ENCODE peak calls at places on chromosomes 12 and 14, in six cellular contexts. One of them, this sample, is unnamed.

GRCh38 chr12:10607885-10608458 is 5.4 kb downstream of the MAGOHB start:
- DNase-seq in fibroblast of the aortic adventitia: no peak
- DNase-seq in A549: peak
- DNase-seq in cardiac fibroblast: peak
- DNase-seq in hepatocyte: no peak
- DNase-seq in OCI-LY7: peak
- DNase-seq in this sample: peak

GRCh38 chr12:102964872-102965271 is 7.4 kb downstream of the ASCL1 start:
- DNase-seq in fibroblast of the aortic adventitia: no peak
- DNase-seq in A549: peak
- DNase-seq in cardiac fibroblast: no peak
- DNase-seq in hepatocyte: peak
- DNase-seq in OCI-LY7: no peak
- DNase-seq in this sample: no peak

GRCh38 chr14:90193925-90194324 is 62.4 kb upstream of the PSMC1 start:
- DNase-seq in fibroblast of the aortic adventitia: no peak
- DNase-seq in A549: peak
- DNase-seq in cardiac fibroblast: no peak
- DNase-seq in hepatocyte: no peak
- DNase-seq in OCI-LY7: peak
- DNase-seq in this sample: no peak

GRCh38 chr14:98069712-98070133 is 1202.3 kb downstream of the BCL11B start:
- DNase-seq in fibroblast of the aortic adventitia: no peak
- DNase-seq in A549: peak
- DNase-seq in cardiac fibroblast: no peak
- DNase-seq in hepatocyte: peak
- DNase-seq in OCI-LY7: no peak
- DNase-seq in this sample: peak

GRCh38 chr12:85951823-85952222 is 77.7 kb downstream of the NTS start:
- DNase-seq in fibroblast of the aortic adventitia: peak
- DNase-seq in A549: peak
- DNase-seq in cardiac fibroblast: peak
- DNase-seq in hepatocyte: peak
- DNase-seq in OCI-LY7: no peak
- DNase-seq in this sample: peak

GRCh38 chr14:77375973-77376372 is 921 bp downstream of the TMED8 start:
- DNase-seq in fibroblast of the aortic adventitia: peak
- DNase-seq in A549: no peak
- DNase-seq in cardiac fibroblast: no peak
- DNase-seq in hepatocyte: no peak
- DNase-seq in OCI-LY7: peak
- DNase-seq in this sample: no peak

GRCh38 chr12:24879644-24880043 is 69.3 kb downstream of the BCAT1 start:
- DNase-seq in fibroblast of the aortic adventitia: no peak
- DNase-seq in A549: no peak
- DNase-seq in cardiac fibroblast: no peak
- DNase-seq in hepatocyte: no peak
- DNase-seq in OCI-LY7: no peak
- DNase-seq in this sample: no peak

GRCh38 chr14:74524076-74524812 is 30.7 kb downstream of the ISCA2 start:
- DNase-seq in fibroblast of the aortic adventitia: peak
- DNase-seq in A549: no peak
- DNase-seq in cardiac fibroblast: peak
- DNase-seq in hepatocyte: no peak
- DNase-seq in OCI-LY7: no peak
- DNase-seq in this sample: peak

GRCh38 chr12:3718100-3718499 is 34.8 kb downstream of the CRACR2A start:
- DNase-seq in fibroblast of the aortic adventitia: no peak
- DNase-seq in A549: no peak
- DNase-seq in cardiac fibroblast: no peak
- DNase-seq in hepatocyte: no peak
- DNase-seq in OCI-LY7: no peak
- DNase-seq in this sample: no peak

GRCh38 chr14:54535126-54535525 is 25.4 kb downstream of the CGRRF1 start:
- DNase-seq in fibroblast of the aortic adventitia: peak
- DNase-seq in A549: no peak
- DNase-seq in cardiac fibroblast: peak
- DNase-seq in hepatocyte: no peak
- DNase-seq in OCI-LY7: no peak
- DNase-seq in this sample: peak

GRCh38 chr14:81980601-81981310 is 447.1 kb upstream of the SEL1L start:
- DNase-seq in fibroblast of the aortic adventitia: no peak
- DNase-seq in A549: no peak
- DNase-seq in cardiac fibroblast: no peak
- DNase-seq in hepatocyte: peak
- DNase-seq in OCI-LY7: no peak
- DNase-seq in this sample: no peak

GRCh38 chr12:109539508-109539907 is 33.8 kb downstream of the MMAB start:
- DNase-seq in fibroblast of the aortic adventitia: peak
- DNase-seq in A549: no peak
- DNase-seq in cardiac fibroblast: peak
- DNase-seq in hepatocyte: no peak
- DNase-seq in OCI-LY7: no peak
- DNase-seq in this sample: peak

GRCh38 chr14:104345316-104346111 is 207.1 kb downstream of the KIF26A start:
- DNase-seq in fibroblast of the aortic adventitia: no peak
- DNase-seq in A549: no peak
- DNase-seq in cardiac fibroblast: no peak
- DNase-seq in hepatocyte: no peak
- DNase-seq in OCI-LY7: no peak
- DNase-seq in this sample: no peak

GRCh38 chr12:32183646-32184045 is 77.0 kb downstream of the BICD1 start:
- DNase-seq in fibroblast of the aortic adventitia: no peak
- DNase-seq in A549: peak
- DNase-seq in cardiac fibroblast: no peak
- DNase-seq in hepatocyte: no peak
- DNase-seq in OCI-LY7: no peak
- DNase-seq in this sample: no peak

GRCh38 chr12:74892057-74892633 is 317.5 kb downstream of the KCNC2 start:
- DNase-seq in fibroblast of the aortic adventitia: no peak
- DNase-seq in A549: no peak
- DNase-seq in cardiac fibroblast: no peak
- DNase-seq in hepatocyte: no peak
- DNase-seq in OCI-LY7: no peak
- DNase-seq in this sample: no peak

GRCh38 chr12:74889563-74890236 is 319.9 kb downstream of the KCNC2 start:
- DNase-seq in fibroblast of the aortic adventitia: peak
- DNase-seq in A549: peak
- DNase-seq in cardiac fibroblast: peak
- DNase-seq in hepatocyte: peak
- DNase-seq in OCI-LY7: no peak
- DNase-seq in this sample: peak

GRCh38 chr12:74889073-74889472 is 320.6 kb downstream of the KCNC2 start:
- DNase-seq in fibroblast of the aortic adventitia: no peak
- DNase-seq in A549: no peak
- DNase-seq in cardiac fibroblast: no peak
- DNase-seq in hepatocyte: no peak
- DNase-seq in OCI-LY7: no peak
- DNase-seq in this sample: no peak

GRCh38 chr12:74891276-74891675 is 318.4 kb downstream of the KCNC2 start:
- DNase-seq in fibroblast of the aortic adventitia: no peak
- DNase-seq in A549: no peak
- DNase-seq in cardiac fibroblast: no peak
- DNase-seq in hepatocyte: no peak
- DNase-seq in OCI-LY7: no peak
- DNase-seq in this sample: no peak

DNA sequence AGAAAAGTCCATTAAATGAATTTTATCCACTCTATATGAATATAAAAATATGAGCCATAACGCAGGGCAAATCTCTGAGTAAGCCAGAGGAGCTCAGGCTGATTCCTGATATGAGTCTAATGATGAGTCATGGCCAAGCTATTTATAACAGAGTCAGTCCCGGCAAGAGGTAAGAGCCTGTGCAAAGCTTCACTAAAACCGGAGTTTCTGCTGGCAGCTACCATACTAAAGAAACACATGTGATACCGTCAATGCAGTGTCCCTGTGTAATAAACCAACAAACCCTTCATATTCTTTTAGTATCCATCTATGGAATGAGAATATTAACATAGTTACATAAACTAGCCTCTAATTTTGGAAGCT is 319.4 kb downstream of the KCNC2 start:
- DNase-seq in fibroblast of the aortic adventitia: peak
- DNase-seq in A549: peak
- DNase-seq in cardiac fibroblast: peak
- DNase-seq in hepatocyte: peak
- DNase-seq in OCI-LY7: no peak
- DNase-seq in this sample: peak
- TF ChIP-seq CTCF in fibroblast of the aortic adventitia: no peak
- TF ChIP-seq CTCF in A549: no peak
- TF ChIP-seq CTCF in cardiac fibroblast: no peak
- TF ChIP-seq CTCF in hepatocyte: no peak
- TF ChIP-seq CTCF in OCI-LY7: no peak
- TF ChIP-seq CTCF in this sample: no peak

DNA sequence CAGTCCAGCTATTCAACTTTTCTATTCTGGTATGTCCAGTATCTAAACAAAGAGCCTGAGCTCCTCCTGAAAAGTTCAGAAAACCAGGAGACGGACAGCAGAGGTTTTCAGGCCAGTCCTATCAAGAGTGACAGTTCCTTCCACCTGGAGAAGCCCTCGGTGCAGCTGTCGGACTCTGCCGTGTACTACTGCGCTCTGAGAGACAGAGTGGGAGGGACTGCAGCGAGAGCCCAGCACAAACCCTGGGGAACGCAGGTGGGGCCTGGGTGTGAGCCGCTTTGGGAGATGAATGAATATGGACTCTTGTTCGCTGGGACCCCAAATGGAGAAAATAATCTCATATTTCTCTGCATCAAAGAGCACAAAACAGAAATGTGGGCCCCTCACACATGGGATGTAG is 329.9 kb upstream of the OR4E1 start:
- DNase-seq in fibroblast of the aortic adventitia: no peak
- DNase-seq in A549: no peak
- DNase-seq in cardiac fibroblast: no peak
- DNase-seq in hepatocyte: no peak
- DNase-seq in OCI-LY7: no peak
- DNase-seq in this sample: no peak
- H3K4me3 ChIP-seq in fibroblast of the aortic adventitia: no peak
- H3K4me3 ChIP-seq in A549: no peak
- H3K4me3 ChIP-seq in cardiac fibroblast: no peak
- H3K4me3 ChIP-seq in hepatocyte: no peak
- H3K4me3 ChIP-seq in OCI-LY7: no peak
- H3K4me3 ChIP-seq in this sample: no peak

DNA sequence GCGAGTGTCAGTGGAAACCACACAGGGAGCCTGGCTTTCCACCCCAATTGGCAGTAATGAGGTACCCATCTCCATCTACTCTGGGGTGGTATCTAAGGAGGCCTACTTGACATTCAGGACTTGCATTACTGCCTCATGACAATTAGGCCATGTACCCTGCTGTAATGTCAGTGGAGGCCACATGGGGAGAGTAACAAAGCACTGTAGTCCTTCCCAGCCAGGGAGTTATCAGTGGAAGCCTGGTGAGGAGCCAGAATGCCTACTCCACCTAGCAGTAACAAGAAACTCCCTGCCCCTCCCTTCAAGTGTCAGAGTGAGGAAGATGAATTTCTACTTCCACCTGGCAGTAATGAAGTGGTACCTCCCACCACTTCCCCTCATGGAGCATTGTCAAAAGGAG is 12.5 kb downstream of the TIMM9 start:
- DNase-seq in fibroblast of the aortic adventitia: peak
- DNase-seq in A549: peak
- DNase-seq in cardiac fibroblast: peak
- DNase-seq in hepatocyte: no peak
- DNase-seq in OCI-LY7: no peak
- DNase-seq in this sample: no peak
- TF ChIP-seq CTCF in fibroblast of the aortic adventitia: peak
- TF ChIP-seq CTCF in A549: no peak
- TF ChIP-seq CTCF in cardiac fibroblast: no peak
- TF ChIP-seq CTCF in hepatocyte: no peak
- TF ChIP-seq CTCF in OCI-LY7: no peak
- TF ChIP-seq CTCF in this sample: no peak

DNA sequence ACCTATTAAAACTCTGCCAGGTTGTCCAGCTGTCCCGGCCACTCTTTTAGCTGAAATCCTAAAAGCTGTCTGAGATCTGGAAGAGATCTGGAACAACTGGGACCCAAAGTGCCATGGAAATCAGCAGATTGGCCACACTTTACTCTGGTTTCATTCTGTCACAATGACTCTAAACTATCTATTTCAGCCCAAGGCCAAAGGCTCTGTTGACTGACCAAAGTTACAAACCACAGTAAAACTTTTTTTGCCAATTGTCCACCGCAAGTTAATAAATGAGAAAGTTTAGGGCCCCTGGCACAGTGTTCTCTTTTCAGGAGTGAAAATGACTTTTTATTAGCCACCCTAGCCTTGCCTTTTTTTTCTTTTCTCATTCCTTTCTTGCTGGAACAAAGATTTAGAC is 113.4 kb upstream of the CPM start:
- DNase-seq in fibroblast of the aortic adventitia: no peak
- DNase-seq in A549: no peak
- DNase-seq in cardiac fibroblast: no peak
- DNase-seq in hepatocyte: no peak
- DNase-seq in OCI-LY7: no peak
- DNase-seq in this sample: peak
- H3K4me3 ChIP-seq in fibroblast of the aortic adventitia: no peak
- H3K4me3 ChIP-seq in A549: no peak
- H3K4me3 ChIP-seq in cardiac fibroblast: no peak
- H3K4me3 ChIP-seq in hepatocyte: no peak
- H3K4me3 ChIP-seq in OCI-LY7: no peak
- H3K4me3 ChIP-seq in this sample: no peak

GRCh38 chr14:93804654-93805053 is 16.4 kb upstream of the PRIMA1 start:
- DNase-seq in fibroblast of the aortic adventitia: no peak
- DNase-seq in A549: no peak
- DNase-seq in cardiac fibroblast: no peak
- DNase-seq in hepatocyte: no peak
- DNase-seq in OCI-LY7: no peak
- DNase-seq in this sample: no peak
- TF ChIP-seq CTCF in fibroblast of the aortic adventitia: no peak
- TF ChIP-seq CTCF in A549: no peak
- TF ChIP-seq CTCF in cardiac fibroblast: no peak
- TF ChIP-seq CTCF in hepatocyte: no peak
- TF ChIP-seq CTCF in OCI-LY7: peak
- TF ChIP-seq CTCF in this sample: no peak